ENCODE peak calls at places on chromosomes 12 and 14, in five cellular contexts. One of them, this sample, is unnamed.

GRCh38 chr12:9699898-9700605 is 30.5 kb downstream of the CLEC2D start:
- DNase-seq in nephron progenitor cell: no peak
- DNase-seq in type B pancreatic cell: no peak
- DNase-seq in foreskin fibroblast: peak; percentile 62
- DNase-seq in MCF 10A: no peak
- DNase-seq in this sample: no peak

GRCh38 chr14:92846162-92846897 is 52.2 kb downstream of the GOLGA5 start:
- DNase-seq in nephron progenitor cell: no peak
- DNase-seq in foreskin fibroblast: peak; percentile 83
- DNase-seq in type B pancreatic cell: no peak
- DNase-seq in MCF 10A: peak; percentile 49
- DNase-seq in this sample: peak; percentile 84

GRCh38 chr12:481422-481821 is 21.7 kb downstream of the B4GALNT3 start:
- DNase-seq in foreskin fibroblast: no peak
- DNase-seq in nephron progenitor cell: no peak
- DNase-seq in type B pancreatic cell: no peak
- DNase-seq in MCF 10A: no peak
- DNase-seq in this sample: no peak

GRCh38 chr12:49867580-49868341 is 24.9 kb upstream of the BCDIN3D start:
- DNase-seq in foreskin fibroblast: no peak
- DNase-seq in MCF 10A: no peak
- DNase-seq in type B pancreatic cell: no peak
- DNase-seq in nephron progenitor cell: no peak
- DNase-seq in this sample: no peak

GRCh38 chr14:94100847-94101246 is 9.7 kb upstream of the IFI27 start:
- DNase-seq in type B pancreatic cell: no peak
- DNase-seq in MCF 10A: peak; percentile 49
- DNase-seq in nephron progenitor cell: no peak
- DNase-seq in foreskin fibroblast: peak; percentile 92
- DNase-seq in this sample: no peak

GRCh38 chr14:35362911-35363374 is 41.6 kb downstream of the NFKBIA start:
- DNase-seq in type B pancreatic cell: no peak
- DNase-seq in foreskin fibroblast: peak; percentile 38
- DNase-seq in MCF 10A: no peak
- DNase-seq in nephron progenitor cell: no peak
- DNase-seq in this sample: no peak

GRCh38 chr12:45909041-45909713 is 81.2 kb downstream of the SCAF11 start:
- DNase-seq in nephron progenitor cell: no peak
- DNase-seq in MCF 10A: no peak
- DNase-seq in foreskin fibroblast: peak; percentile 7
- DNase-seq in type B pancreatic cell: no peak
- DNase-seq in this sample: no peak

GRCh38 chr12:26768611-26769603 is 64.1 kb downstream of the ITPR2 start:
- DNase-seq in type B pancreatic cell: no peak
- DNase-seq in foreskin fibroblast: no peak
- DNase-seq in nephron progenitor cell: no peak
- DNase-seq in MCF 10A: no peak
- DNase-seq in this sample: no peak

GRCh38 chr14:37903561-37904191 is 304.0 kb upstream of the SSTR1 start:
- DNase-seq in foreskin fibroblast: peak; percentile 74
- DNase-seq in nephron progenitor cell: peak; percentile 21
- DNase-seq in MCF 10A: peak; percentile 55
- DNase-seq in type B pancreatic cell: no peak
- DNase-seq in this sample: no peak

GRCh38 chr12:128643106-128643651 is 180.6 kb downstream of the SLC15A4 start:
- DNase-seq in type B pancreatic cell: no peak
- DNase-seq in foreskin fibroblast: no peak
- DNase-seq in nephron progenitor cell: no peak
- DNase-seq in MCF 10A: no peak
- DNase-seq in this sample: no peak

GRCh38 chr12:128639089-128639488 is 184.7 kb downstream of the SLC15A4 start:
- DNase-seq in nephron progenitor cell: no peak
- DNase-seq in MCF 10A: no peak
- DNase-seq in foreskin fibroblast: no peak
- DNase-seq in type B pancreatic cell: no peak
- DNase-seq in this sample: no peak

GRCh38 chr12:128644664-128645296 is 179.0 kb downstream of the SLC15A4 start:
- DNase-seq in type B pancreatic cell: no peak
- DNase-seq in nephron progenitor cell: peak; percentile 50
- DNase-seq in foreskin fibroblast: no peak
- DNase-seq in MCF 10A: peak; percentile 6
- DNase-seq in this sample: no peak
- TF ChIP-seq CTCF in type B pancreatic cell: peak; percentile 82
- TF ChIP-seq CTCF in nephron progenitor cell: peak; percentile 57
- TF ChIP-seq CTCF in foreskin fibroblast: no peak
- TF ChIP-seq CTCF in MCF 10A: no peak
- TF ChIP-seq CTCF in this sample: peak; percentile 56

GRCh38 chr12:102769323-102769916 is 147.6 kb downstream of the PAH start:
- DNase-seq in type B pancreatic cell: no peak
- DNase-seq in foreskin fibroblast: peak; percentile 76
- DNase-seq in MCF 10A: peak; percentile 71
- DNase-seq in nephron progenitor cell: peak; percentile 54
- DNase-seq in this sample: peak; percentile 36
- TF ChIP-seq CTCF in type B pancreatic cell: peak; percentile 84
- TF ChIP-seq CTCF in foreskin fibroblast: peak; percentile 87
- TF ChIP-seq CTCF in MCF 10A: peak; percentile 54
- TF ChIP-seq CTCF in nephron progenitor cell: peak; percentile 68
- TF ChIP-seq CTCF in this sample: peak; percentile 52

DNA sequence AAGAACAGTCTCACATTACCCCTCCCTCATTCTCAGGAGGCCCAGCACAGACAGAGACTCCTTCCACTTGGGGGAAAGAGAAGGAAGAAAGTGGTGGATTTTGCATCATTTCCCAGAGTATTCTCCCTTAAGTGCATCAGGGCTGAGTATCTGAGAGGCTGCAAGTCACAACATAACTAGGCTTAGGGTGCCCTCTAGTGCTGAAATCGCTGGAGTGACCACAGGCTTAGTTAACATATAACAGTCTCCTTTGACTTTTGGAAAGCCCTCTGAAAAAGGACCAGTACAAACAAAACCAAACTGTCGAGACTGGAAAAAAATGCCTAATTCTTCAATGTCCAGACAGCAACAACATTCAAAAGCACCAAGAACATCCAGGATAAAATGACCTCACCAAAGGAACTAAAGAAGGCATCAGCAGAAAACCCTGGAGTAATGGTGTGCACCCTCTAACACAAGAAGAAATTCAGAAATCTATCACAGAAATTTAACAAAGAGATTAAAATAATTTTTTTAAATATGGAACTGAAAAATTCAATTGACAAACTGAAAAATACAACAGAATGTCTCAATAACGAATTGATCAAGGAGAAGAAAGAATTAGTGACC is 412.3 kb downstream of the RPS29 start:
- DNase-seq in foreskin fibroblast: peak; percentile 40
- DNase-seq in MCF 10A: peak; percentile 75
- DNase-seq in nephron progenitor cell: peak; percentile 73
- DNase-seq in type B pancreatic cell: no peak
- DNase-seq in this sample: peak; percentile 28
- TF ChIP-seq CTCF in foreskin fibroblast: peak; percentile 57
- TF ChIP-seq CTCF in MCF 10A: peak; percentile 71
- TF ChIP-seq CTCF in nephron progenitor cell: peak; percentile 47
- TF ChIP-seq CTCF in type B pancreatic cell: peak; percentile 86
- TF ChIP-seq CTCF in this sample: peak; percentile 51

DNA sequence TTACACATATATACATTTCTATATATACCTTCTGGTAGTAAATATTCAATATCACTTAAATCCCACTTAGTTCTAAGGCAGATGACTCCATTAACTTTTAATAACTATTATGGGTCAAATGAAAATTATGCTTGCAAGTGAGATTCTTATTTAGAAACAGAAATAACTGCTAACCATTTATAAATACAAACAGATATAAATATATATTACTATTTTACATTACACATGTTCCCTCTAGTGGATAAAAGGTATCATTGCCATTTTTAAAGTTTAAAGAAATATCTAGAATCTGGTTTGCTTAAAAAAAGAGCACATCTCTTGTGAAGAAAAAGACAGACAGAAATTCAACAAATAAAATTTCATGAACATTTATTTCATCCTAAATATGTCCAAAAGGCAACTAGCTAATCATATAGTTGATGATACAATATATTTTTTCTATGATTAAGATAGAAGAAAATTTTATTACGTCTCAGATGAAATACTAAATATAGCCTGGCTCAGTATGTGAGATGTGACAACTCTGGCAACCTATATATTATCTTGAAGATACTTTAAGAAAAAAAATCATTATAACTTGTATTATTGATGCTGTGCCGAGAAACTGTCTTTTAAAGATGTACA is 11.7 kb upstream of the RAD51AP1 start:
- DNase-seq in MCF 10A: peak; percentile 16
- DNase-seq in foreskin fibroblast: peak; percentile 19
- DNase-seq in type B pancreatic cell: no peak
- DNase-seq in nephron progenitor cell: no peak
- DNase-seq in this sample: no peak
- TF ChIP-seq CTCF in MCF 10A: peak; percentile 31
- TF ChIP-seq CTCF in foreskin fibroblast: no peak
- TF ChIP-seq CTCF in type B pancreatic cell: peak; percentile 85
- TF ChIP-seq CTCF in nephron progenitor cell: peak; percentile 72
- TF ChIP-seq CTCF in this sample: no peak

GRCh38 chr12:103812789-103813188 is 28.2 kb downstream of the NT5DC3 start:
- DNase-seq in foreskin fibroblast: no peak
- DNase-seq in MCF 10A: no peak
- DNase-seq in nephron progenitor cell: no peak
- DNase-seq in type B pancreatic cell: no peak
- DNase-seq in this sample: no peak
- TF ChIP-seq CTCF in foreskin fibroblast: no peak
- TF ChIP-seq CTCF in MCF 10A: no peak
- TF ChIP-seq CTCF in nephron progenitor cell: no peak
- TF ChIP-seq CTCF in type B pancreatic cell: peak; percentile 48
- TF ChIP-seq CTCF in this sample: no peak

GRCh38 chr12:62429457-62429856 is 37.2 kb upstream of the MON2 start:
- DNase-seq in MCF 10A: no peak
- DNase-seq in type B pancreatic cell: no peak
- DNase-seq in nephron progenitor cell: no peak
- DNase-seq in foreskin fibroblast: no peak
- DNase-seq in this sample: no peak

GRCh38 chr12:62435337-62436163 is 31.1 kb upstream of the MON2 start:
- DNase-seq in nephron progenitor cell: peak; percentile 51
- DNase-seq in MCF 10A: peak; percentile 32
- DNase-seq in foreskin fibroblast: peak; percentile 83
- DNase-seq in type B pancreatic cell: no peak
- DNase-seq in this sample: peak; percentile 11

GRCh38 chr12:62438098-62438692 is 28.4 kb upstream of the MON2 start:
- DNase-seq in type B pancreatic cell: no peak
- DNase-seq in MCF 10A: peak; percentile 68
- DNase-seq in nephron progenitor cell: peak; percentile 62
- DNase-seq in foreskin fibroblast: peak; percentile 78
- DNase-seq in this sample: peak; percentile 35

GRCh38 chr12:62436164-62436503 is 30.5 kb upstream of the MON2 start:
- DNase-seq in nephron progenitor cell: no peak
- DNase-seq in MCF 10A: no peak
- DNase-seq in type B pancreatic cell: no peak
- DNase-seq in foreskin fibroblast: no peak
- DNase-seq in this sample: no peak

DNA sequence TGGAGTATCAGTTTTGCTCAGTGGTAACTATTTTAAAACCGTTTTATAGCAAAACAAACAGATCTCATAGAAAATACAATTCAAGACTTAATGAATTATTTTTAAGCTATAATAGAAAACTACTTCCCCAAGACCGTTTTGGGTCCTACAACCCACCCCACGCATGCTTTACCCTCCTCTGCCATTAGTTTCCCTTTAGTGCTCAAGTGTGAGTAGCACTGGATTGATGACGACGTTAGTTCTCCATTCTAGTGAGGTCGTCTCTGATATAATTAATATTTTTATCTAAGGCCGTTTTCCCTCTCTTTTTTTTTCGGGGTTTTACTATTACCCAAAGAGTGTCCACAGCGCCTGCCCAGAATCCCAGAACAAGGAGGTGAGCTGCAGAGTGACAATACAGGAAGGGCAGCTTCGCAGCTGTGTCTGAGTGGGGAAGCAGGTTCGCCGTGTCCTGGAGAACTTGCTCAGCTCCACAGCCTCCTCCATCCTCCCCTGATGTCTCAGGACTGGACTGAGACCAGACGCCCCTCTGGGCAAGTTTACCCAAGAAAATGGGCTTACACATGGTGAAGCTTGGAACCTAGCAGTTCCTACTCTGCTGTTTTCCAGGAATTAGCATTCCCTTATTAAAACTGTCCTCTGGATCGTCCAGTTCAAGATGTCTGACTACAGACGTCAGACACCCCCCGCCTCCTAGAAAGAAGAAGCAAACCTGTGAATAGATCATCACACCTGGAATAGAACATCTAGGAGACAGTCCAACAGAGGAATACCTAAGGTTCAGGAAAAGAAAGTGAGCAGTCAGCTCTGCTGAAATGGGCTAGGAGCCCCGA is 31.9 kb upstream of the MON2 start:
- DNase-seq in MCF 10A: no peak
- DNase-seq in foreskin fibroblast: peak; percentile 11
- DNase-seq in nephron progenitor cell: no peak
- DNase-seq in type B pancreatic cell: no peak
- DNase-seq in this sample: no peak
- TF ChIP-seq CTCF in MCF 10A: no peak
- TF ChIP-seq CTCF in foreskin fibroblast: no peak
- TF ChIP-seq CTCF in nephron progenitor cell: no peak
- TF ChIP-seq CTCF in type B pancreatic cell: no peak
- TF ChIP-seq CTCF in this sample: no peak

GRCh38 chr14:66624319-66624937 is 116.5 kb downstream of the GPHN start:
- DNase-seq in type B pancreatic cell: no peak
- DNase-seq in nephron progenitor cell: peak; percentile 38
- DNase-seq in foreskin fibroblast: peak; percentile 82
- DNase-seq in MCF 10A: peak; percentile 68
- DNase-seq in this sample: no peak
- TF ChIP-seq CTCF in type B pancreatic cell: peak; percentile 78
- TF ChIP-seq CTCF in nephron progenitor cell: peak; percentile 56
- TF ChIP-seq CTCF in foreskin fibroblast: peak; percentile 69
- TF ChIP-seq CTCF in MCF 10A: peak; percentile 63
- TF ChIP-seq CTCF in this sample: no peak

DNA sequence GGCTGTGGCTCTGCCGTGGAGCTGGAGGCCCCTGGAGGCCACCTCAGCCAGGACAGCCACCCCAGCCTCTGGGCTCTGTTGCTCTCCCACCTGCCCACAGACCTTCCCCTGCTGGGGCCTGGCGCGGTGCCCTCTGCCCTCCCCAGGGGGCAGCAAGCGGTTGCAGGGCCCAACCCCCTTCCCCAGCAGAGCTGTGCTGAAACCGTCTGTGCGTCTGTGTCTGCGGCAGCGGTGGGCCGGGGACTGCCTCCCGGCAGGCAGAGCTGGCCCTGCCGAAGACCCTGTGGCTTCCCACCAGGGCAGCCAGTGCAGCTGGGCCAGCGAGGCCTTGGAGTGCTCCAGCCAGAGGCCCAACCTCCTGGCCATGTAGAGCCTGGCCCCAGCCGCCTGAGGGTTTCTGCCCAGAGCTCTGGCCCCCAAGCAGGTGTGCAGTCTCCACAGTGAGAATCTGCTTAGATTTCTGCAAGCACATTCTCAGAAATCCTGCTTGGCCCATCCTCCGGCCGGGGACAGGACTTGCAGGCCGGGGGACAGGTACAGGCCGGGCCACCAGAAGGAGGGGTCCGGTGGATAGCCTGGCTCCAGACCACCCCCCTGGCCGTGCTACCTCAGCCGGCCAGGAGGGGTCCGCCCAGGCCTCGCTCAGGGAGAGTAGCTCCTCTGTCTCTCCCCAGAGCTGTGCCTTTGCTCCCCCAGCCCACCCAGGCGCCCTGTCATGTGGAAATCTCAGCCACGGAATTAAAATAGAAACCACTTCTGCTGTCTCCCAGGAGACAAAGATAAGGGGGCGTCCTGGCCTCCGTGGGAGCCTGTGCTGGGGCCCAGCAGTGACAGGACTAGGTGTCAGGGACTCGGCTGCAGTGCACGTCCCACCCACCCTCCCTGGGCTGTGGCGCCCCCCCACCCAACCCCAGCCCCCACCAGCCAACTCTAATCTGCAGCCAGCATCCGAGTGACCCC is 3.5 kb upstream of the CRIP2 start:
- DNase-seq in foreskin fibroblast: no peak
- DNase-seq in nephron progenitor cell: peak; percentile 58
- DNase-seq in MCF 10A: no peak
- DNase-seq in type B pancreatic cell: no peak
- DNase-seq in this sample: no peak
- TF ChIP-seq CTCF in foreskin fibroblast: no peak
- TF ChIP-seq CTCF in nephron progenitor cell: peak; percentile 39
- TF ChIP-seq CTCF in MCF 10A: no peak
- TF ChIP-seq CTCF in type B pancreatic cell: peak; percentile 58
- TF ChIP-seq CTCF in this sample: no peak

This sample was measured in HL-60.